ENCODE peak calls at places on chromosomes 4 and X, in five cellular contexts. One of them, this sample, is unnamed. For H3K36me3, the result is how much of the 10 kb centered on the place peaks cover.

GRCh38 chrX:91434351-91435168 is at the start of gene PABPC5:
- DNase-seq in HepG2: no peak
- DNase-seq in neural progenitor cell: peak
- DNase-seq in CD4-positive, alpha-beta memory T cell: no peak
- DNase-seq in heart left ventricle: peak
- DNase-seq in this sample: peak

GRCh38 chrX:74534569-74535038 is 79.8 kb downstream of the RLIM start:
- DNase-seq in HepG2: no peak
- DNase-seq in neural progenitor cell: no peak
- DNase-seq in CD4-positive, alpha-beta memory T cell: no peak
- DNase-seq in heart left ventricle: no peak
- DNase-seq in this sample: no peak

GRCh38 chr4:137471895-137472294 is 60.4 kb downstream of the PCDH18 start:
- DNase-seq in HepG2: no peak
- DNase-seq in neural progenitor cell: no peak
- DNase-seq in CD4-positive, alpha-beta memory T cell: no peak
- DNase-seq in heart left ventricle: no peak
- DNase-seq in this sample: no peak

GRCh38 chr4:159238631-159239030 is 135.8 kb downstream of the RAPGEF2 start:
- DNase-seq in HepG2: no peak
- DNase-seq in neural progenitor cell: no peak
- DNase-seq in CD4-positive, alpha-beta memory T cell: no peak
- DNase-seq in heart left ventricle: no peak
- DNase-seq in this sample: no peak

GRCh38 chr4:41256740-41257256 is at the start of gene UCHL1:
- DNase-seq in HepG2: no peak
- DNase-seq in neural progenitor cell: peak
- DNase-seq in CD4-positive, alpha-beta memory T cell: no peak
- DNase-seq in heart left ventricle: peak
- DNase-seq in this sample: peak

GRCh38 chr4:37422638-37423037 is 178.1 kb downstream of the NWD2 start:
- DNase-seq in HepG2: no peak
- DNase-seq in neural progenitor cell: no peak
- DNase-seq in CD4-positive, alpha-beta memory T cell: no peak
- DNase-seq in heart left ventricle: no peak
- DNase-seq in this sample: no peak

GRCh38 chr4:120001850-120002249 is 64.8 kb downstream of the MAD2L1 start:
- DNase-seq in HepG2: no peak
- DNase-seq in neural progenitor cell: no peak
- DNase-seq in CD4-positive, alpha-beta memory T cell: no peak
- DNase-seq in heart left ventricle: no peak
- DNase-seq in this sample: no peak

GRCh38 chr4:184433258-184433892 is 41.0 kb downstream of the IRF2 start:
- DNase-seq in HepG2: no peak
- DNase-seq in neural progenitor cell: no peak
- DNase-seq in CD4-positive, alpha-beta memory T cell: no peak
- DNase-seq in heart left ventricle: no peak
- DNase-seq in this sample: no peak

GRCh38 chrX:40564447-40564846 is 16.3 kb upstream of the ATP6AP2 start:
- DNase-seq in HepG2: no peak
- DNase-seq in neural progenitor cell: no peak
- DNase-seq in CD4-positive, alpha-beta memory T cell: no peak
- DNase-seq in heart left ventricle: no peak
- DNase-seq in this sample: no peak

GRCh38 chrX:23756165-23756564 is 13.1 kb upstream of the ACOT9 start:
- DNase-seq in HepG2: peak
- DNase-seq in neural progenitor cell: peak
- DNase-seq in CD4-positive, alpha-beta memory T cell: peak
- DNase-seq in heart left ventricle: peak
- DNase-seq in this sample: no peak

GRCh38 chr4:24730256-24731001 is 64.9 kb upstream of the SOD3 start:
- DNase-seq in HepG2: no peak
- DNase-seq in neural progenitor cell: no peak
- DNase-seq in CD4-positive, alpha-beta memory T cell: no peak
- DNase-seq in heart left ventricle: peak
- DNase-seq in this sample: no peak

GRCh38 chr4:16079046-16079445 is 4.8 kb downstream of the PROM1 start:
- DNase-seq in HepG2: no peak
- DNase-seq in neural progenitor cell: no peak
- DNase-seq in CD4-positive, alpha-beta memory T cell: no peak
- DNase-seq in heart left ventricle: no peak
- DNase-seq in this sample: no peak

GRCh38 chr4:16075061-16075460 is 8.8 kb downstream of the PROM1 start:
- DNase-seq in HepG2: no peak
- DNase-seq in neural progenitor cell: no peak
- DNase-seq in CD4-positive, alpha-beta memory T cell: no peak
- DNase-seq in heart left ventricle: no peak
- DNase-seq in this sample: no peak

GRCh38 chr4:16078195-16078756 is 5.5 kb downstream of the PROM1 start:
- DNase-seq in HepG2: no peak
- DNase-seq in neural progenitor cell: no peak
- DNase-seq in CD4-positive, alpha-beta memory T cell: no peak
- DNase-seq in heart left ventricle: no peak
- DNase-seq in this sample: no peak

GRCh38 chr4:16075975-16076757 is 7.7 kb downstream of the PROM1 start:
- DNase-seq in HepG2: no peak
- DNase-seq in neural progenitor cell: no peak
- DNase-seq in CD4-positive, alpha-beta memory T cell: no peak
- DNase-seq in heart left ventricle: no peak
- DNase-seq in this sample: no peak

DNA sequence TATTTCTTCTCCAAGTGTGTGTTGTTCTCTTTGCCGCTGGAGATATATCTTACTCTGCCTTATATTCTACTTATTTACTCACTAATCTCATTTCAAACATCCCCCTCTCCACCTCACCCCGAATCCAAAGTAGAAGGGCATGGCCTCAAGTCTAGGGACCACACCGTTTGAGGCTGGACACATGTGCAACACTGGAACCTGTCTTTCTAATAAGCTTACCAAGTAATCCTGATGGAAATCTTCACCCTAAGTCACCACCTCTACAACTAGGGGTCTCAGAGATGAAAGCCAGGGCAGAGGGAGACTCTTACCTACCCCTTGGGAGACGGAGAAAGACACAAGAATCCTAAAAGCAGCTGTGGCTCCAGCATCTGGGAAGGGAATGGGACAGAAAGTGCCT is 6.0 kb downstream of the PROM1 start:
- DNase-seq in HepG2: no peak
- DNase-seq in neural progenitor cell: no peak
- DNase-seq in CD4-positive, alpha-beta memory T cell: no peak
- DNase-seq in heart left ventricle: no peak
- DNase-seq in this sample: no peak
- H3K36me3 ChIP-seq in HepG2: under half
- H3K36me3 ChIP-seq in neural progenitor cell: under half
- H3K36me3 ChIP-seq in CD4-positive, alpha-beta memory T cell: under half
- H3K36me3 ChIP-seq in heart left ventricle: under half
- H3K36me3 ChIP-seq in this sample: under half

DNA sequence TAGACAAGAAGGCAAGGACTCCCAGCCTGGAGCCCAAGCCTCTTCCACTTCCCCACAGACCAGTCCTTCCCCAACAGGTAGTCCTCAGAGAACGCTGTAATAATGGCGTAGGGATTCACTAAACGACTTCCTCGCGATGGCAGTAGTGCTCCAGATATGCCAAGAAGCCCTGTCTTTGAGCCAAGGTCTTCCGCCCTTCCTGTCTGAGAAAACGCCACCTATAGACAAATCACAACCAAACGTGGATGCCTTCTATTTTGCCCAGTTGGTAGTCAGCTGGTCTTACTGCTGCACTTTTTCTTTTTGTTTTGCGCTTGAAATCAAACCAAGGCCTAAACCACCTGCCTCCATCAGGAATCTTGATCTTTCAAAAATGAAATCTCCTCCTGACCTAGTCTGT is 203.3 kb downstream of the OR13H1 start:
- DNase-seq in HepG2: no peak
- DNase-seq in neural progenitor cell: no peak
- DNase-seq in CD4-positive, alpha-beta memory T cell: peak
- DNase-seq in heart left ventricle: no peak
- DNase-seq in this sample: no peak
- H3K36me3 ChIP-seq in HepG2: under half
- H3K36me3 ChIP-seq in neural progenitor cell: under half
- H3K36me3 ChIP-seq in CD4-positive, alpha-beta memory T cell: under half
- H3K36me3 ChIP-seq in heart left ventricle: under half
- H3K36me3 ChIP-seq in this sample: under half

GRCh38 chr4:121799208-121799823 is 1.8 kb upstream of the EXOSC9 start:
- DNase-seq in HepG2: peak
- DNase-seq in neural progenitor cell: no peak
- DNase-seq in CD4-positive, alpha-beta memory T cell: no peak
- DNase-seq in heart left ventricle: no peak
- DNase-seq in this sample: no peak

GRCh38 chr4:121800638-121800960 is 524 bp upstream of the EXOSC9 start:
- DNase-seq in HepG2: no peak
- DNase-seq in neural progenitor cell: no peak
- DNase-seq in CD4-positive, alpha-beta memory T cell: no peak
- DNase-seq in heart left ventricle: no peak
- DNase-seq in this sample: no peak

GRCh38 chr4:121799888-121800501 is 1.1 kb upstream of the EXOSC9 start:
- DNase-seq in HepG2: no peak
- DNase-seq in neural progenitor cell: no peak
- DNase-seq in CD4-positive, alpha-beta memory T cell: no peak
- DNase-seq in heart left ventricle: no peak
- DNase-seq in this sample: no peak

GRCh38 chr4:121800961-121801714 is at the start of gene EXOSC9:
- DNase-seq in HepG2: peak
- DNase-seq in neural progenitor cell: peak
- DNase-seq in CD4-positive, alpha-beta memory T cell: peak
- DNase-seq in heart left ventricle: peak
- DNase-seq in this sample: peak

DNA sequence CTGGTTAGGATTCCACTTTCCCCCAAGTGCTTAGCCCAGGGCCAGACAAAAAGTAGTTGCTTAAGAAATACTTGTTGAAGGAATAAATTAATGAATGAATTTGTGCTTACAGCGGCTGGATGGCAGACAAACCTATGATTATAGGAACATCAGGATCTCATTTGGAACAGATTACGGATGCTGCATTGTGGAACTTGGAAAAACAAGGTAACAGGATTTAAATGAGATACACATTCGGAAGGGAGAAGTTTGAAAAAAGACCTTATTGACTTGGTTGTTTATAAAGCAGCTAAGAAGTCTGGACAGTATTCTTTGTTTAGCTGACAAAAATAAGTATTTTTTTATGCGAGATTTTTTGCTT is 572 bp downstream of the EXOSC9 start:
- DNase-seq in HepG2: no peak
- DNase-seq in neural progenitor cell: no peak
- DNase-seq in CD4-positive, alpha-beta memory T cell: no peak
- DNase-seq in heart left ventricle: no peak
- DNase-seq in this sample: no peak
- H3K36me3 ChIP-seq in HepG2: under half
- H3K36me3 ChIP-seq in neural progenitor cell: under half
- H3K36me3 ChIP-seq in CD4-positive, alpha-beta memory T cell: under half
- H3K36me3 ChIP-seq in heart left ventricle: under half
- H3K36me3 ChIP-seq in this sample: under half

DNA sequence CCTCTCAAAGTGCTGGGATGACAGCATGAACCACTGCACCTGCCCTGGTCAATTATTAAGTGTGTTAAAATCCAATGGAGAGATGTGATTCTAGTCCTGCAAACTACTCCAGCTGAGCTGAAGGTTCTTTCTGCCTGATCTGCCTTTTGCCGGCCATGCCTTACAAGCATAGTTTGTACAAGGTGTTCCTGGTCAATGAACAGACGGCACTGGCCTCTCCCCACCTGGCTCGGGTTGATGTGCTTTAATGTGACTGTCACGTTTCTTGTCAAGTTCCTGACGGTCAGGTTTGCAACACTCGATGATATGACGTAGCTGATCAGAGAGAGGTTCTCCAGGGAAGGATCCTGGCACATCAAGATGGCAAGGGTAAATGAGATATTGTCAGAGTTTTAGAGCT is 23.1 kb upstream of the PHKA2 start:
- DNase-seq in HepG2: no peak
- DNase-seq in neural progenitor cell: no peak
- DNase-seq in CD4-positive, alpha-beta memory T cell: no peak
- DNase-seq in heart left ventricle: no peak
- DNase-seq in this sample: no peak
- H3K36me3 ChIP-seq in HepG2: under half
- H3K36me3 ChIP-seq in neural progenitor cell: under half
- H3K36me3 ChIP-seq in CD4-positive, alpha-beta memory T cell: under half
- H3K36me3 ChIP-seq in heart left ventricle: under half
- H3K36me3 ChIP-seq in this sample: under half

GRCh38 chr4:80074059-80074458 is 1.0 kb upstream of the ANTXR2 start:
- DNase-seq in HepG2: no peak
- DNase-seq in neural progenitor cell: no peak
- DNase-seq in CD4-positive, alpha-beta memory T cell: no peak
- DNase-seq in heart left ventricle: no peak
- DNase-seq in this sample: no peak

GRCh38 chr4:80072607-80073361 is at the start of gene ANTXR2:
- DNase-seq in HepG2: peak
- DNase-seq in neural progenitor cell: peak
- DNase-seq in CD4-positive, alpha-beta memory T cell: peak
- DNase-seq in heart left ventricle: peak
- DNase-seq in this sample: peak

GRCh38 chr4:80071643-80072606 is 1.1 kb downstream of the ANTXR2 start:
- DNase-seq in HepG2: peak
- DNase-seq in neural progenitor cell: peak
- DNase-seq in CD4-positive, alpha-beta memory T cell: peak
- DNase-seq in heart left ventricle: peak
- DNase-seq in this sample: no peak

GRCh38 chr4:80074651-80075050 is 1.6 kb upstream of the ANTXR2 start:
- DNase-seq in HepG2: no peak
- DNase-seq in neural progenitor cell: no peak
- DNase-seq in CD4-positive, alpha-beta memory T cell: no peak
- DNase-seq in heart left ventricle: no peak
- DNase-seq in this sample: no peak

DNA sequence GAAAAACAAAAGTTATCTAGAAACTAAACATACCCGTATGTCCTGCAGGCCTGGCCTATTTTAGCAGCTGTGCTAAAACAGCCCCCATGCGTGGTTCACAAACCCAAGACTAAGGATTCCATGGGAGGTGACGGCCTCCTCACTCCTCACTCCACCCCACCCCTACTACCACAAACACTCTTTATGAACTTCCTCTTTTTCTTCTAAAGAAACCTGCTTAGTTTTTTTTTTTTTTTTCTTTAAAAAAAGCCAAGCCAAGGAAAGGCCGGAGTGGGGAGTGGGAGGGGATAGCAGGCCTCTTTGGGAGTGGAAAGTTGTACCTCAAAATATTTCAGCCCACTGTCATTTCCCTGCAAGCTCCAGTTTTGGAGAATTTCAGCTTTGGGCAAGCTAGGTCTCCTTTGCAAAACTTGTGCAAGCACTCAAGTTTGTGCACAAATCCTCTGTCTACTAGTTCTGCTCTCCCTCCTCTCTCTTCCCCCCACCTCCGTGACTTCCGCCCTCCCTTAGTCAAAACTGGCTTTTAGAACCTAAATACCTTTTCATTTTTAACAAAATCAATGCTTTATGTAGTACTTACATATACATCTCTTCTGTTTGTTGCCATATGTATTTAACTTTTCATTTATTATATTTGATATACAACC is 456 bp upstream of the ANTXR2 start:
- DNase-seq in HepG2: no peak
- DNase-seq in neural progenitor cell: no peak
- DNase-seq in CD4-positive, alpha-beta memory T cell: peak
- DNase-seq in heart left ventricle: no peak
- DNase-seq in this sample: no peak
- H3K36me3 ChIP-seq in HepG2: under half
- H3K36me3 ChIP-seq in neural progenitor cell: under half
- H3K36me3 ChIP-seq in CD4-positive, alpha-beta memory T cell: under half
- H3K36me3 ChIP-seq in heart left ventricle: under half
- H3K36me3 ChIP-seq in this sample: under half

GRCh38 chr4:2248821-2249261 is 6.9 kb upstream of the HAUS3 start:
- DNase-seq in HepG2: no peak
- DNase-seq in neural progenitor cell: no peak
- DNase-seq in CD4-positive, alpha-beta memory T cell: no peak
- DNase-seq in heart left ventricle: no peak
- DNase-seq in this sample: no peak
- H3K36me3 ChIP-seq in HepG2: under half
- H3K36me3 ChIP-seq in neural progenitor cell: under half
- H3K36me3 ChIP-seq in CD4-positive, alpha-beta memory T cell: under half
- H3K36me3 ChIP-seq in heart left ventricle: under half
- H3K36me3 ChIP-seq in this sample: under half

GRCh38 chrX:19539665-19540064 is 24.4 kb upstream of the MAP3K15 start:
- DNase-seq in HepG2: no peak
- DNase-seq in neural progenitor cell: no peak
- DNase-seq in CD4-positive, alpha-beta memory T cell: no peak
- DNase-seq in heart left ventricle: no peak
- DNase-seq in this sample: no peak
- H3K36me3 ChIP-seq in HepG2: under half
- H3K36me3 ChIP-seq in neural progenitor cell: under half
- H3K36me3 ChIP-seq in CD4-positive, alpha-beta memory T cell: under half
- H3K36me3 ChIP-seq in heart left ventricle: under half
- H3K36me3 ChIP-seq in this sample: under half

This sample was measured in kidney epithelial cell.